ENCODE peak calls at places on chromosome 18, in six cellular contexts. One of them, this sample, is unnamed.

GRCh38 chr18:63882333-63883141 is 5.0 kb upstream of the SERPINB2 start:
- DNase-seq in IMR-90: peak
- DNase-seq in NCI-H1436: no peak
- DNase-seq in stimulated activated naive CD4-positive, alpha-beta T cell: no peak
- DNase-seq in GM12865: no peak
- DNase-seq in SW480: no peak
- DNase-seq in this sample: no peak

GRCh38 chr18:7566587-7567486 is at the start of gene PTPRM:
- DNase-seq in IMR-90: peak
- DNase-seq in NCI-H1436: peak
- DNase-seq in stimulated activated naive CD4-positive, alpha-beta T cell: no peak
- DNase-seq in GM12865: peak
- DNase-seq in SW480: peak
- DNase-seq in this sample: peak

GRCh38 chr18:23231340-23232021 is 96.2 kb downstream of the CABLES1 start:
- DNase-seq in IMR-90: peak
- DNase-seq in NCI-H1436: no peak
- DNase-seq in stimulated activated naive CD4-positive, alpha-beta T cell: no peak
- DNase-seq in GM12865: peak
- DNase-seq in SW480: no peak
- DNase-seq in this sample: peak

GRCh38 chr18:24704921-24705620 is 244.6 kb downstream of the HRH4 start:
- DNase-seq in IMR-90: peak
- DNase-seq in NCI-H1436: no peak
- DNase-seq in stimulated activated naive CD4-positive, alpha-beta T cell: no peak
- DNase-seq in GM12865: no peak
- DNase-seq in SW480: no peak
- DNase-seq in this sample: no peak

GRCh38 chr18:44733069-44733753 is 52.5 kb downstream of the SETBP1 start:
- DNase-seq in IMR-90: peak
- DNase-seq in NCI-H1436: no peak
- DNase-seq in stimulated activated naive CD4-positive, alpha-beta T cell: no peak
- DNase-seq in GM12865: no peak
- DNase-seq in SW480: peak
- DNase-seq in this sample: no peak

GRCh38 chr18:76476665-76477561 is 18.1 kb downstream of the ZNF516 start:
- DNase-seq in IMR-90: peak
- DNase-seq in NCI-H1436: no peak
- DNase-seq in stimulated activated naive CD4-positive, alpha-beta T cell: no peak
- DNase-seq in GM12865: peak
- DNase-seq in SW480: peak
- DNase-seq in this sample: no peak

GRCh38 chr18:37634516-37634915 is 68.9 kb upstream of the CELF4 start:
- DNase-seq in IMR-90: no peak
- DNase-seq in NCI-H1436: no peak
- DNase-seq in stimulated activated naive CD4-positive, alpha-beta T cell: no peak
- DNase-seq in GM12865: no peak
- DNase-seq in SW480: no peak
- DNase-seq in this sample: no peak

GRCh38 chr18:48036641-48037421 is 106.4 kb upstream of the SMAD2 start:
- DNase-seq in IMR-90: no peak
- DNase-seq in NCI-H1436: no peak
- DNase-seq in stimulated activated naive CD4-positive, alpha-beta T cell: no peak
- DNase-seq in GM12865: no peak
- DNase-seq in SW480: peak
- DNase-seq in this sample: no peak

GRCh38 chr18:55494899-55495298 is 93.1 kb downstream of the TCF4 start:
- DNase-seq in IMR-90: peak
- DNase-seq in NCI-H1436: no peak
- DNase-seq in stimulated activated naive CD4-positive, alpha-beta T cell: no peak
- DNase-seq in GM12865: no peak
- DNase-seq in SW480: no peak
- DNase-seq in this sample: no peak

GRCh38 chr18:7205346-7205745 is 25.5 kb upstream of the LRRC30 start:
- DNase-seq in IMR-90: no peak
- DNase-seq in NCI-H1436: no peak
- DNase-seq in stimulated activated naive CD4-positive, alpha-beta T cell: no peak
- DNase-seq in GM12865: no peak
- DNase-seq in SW480: no peak
- DNase-seq in this sample: no peak

GRCh38 chr18:60411715-60412114 is 39.1 kb upstream of the MC4R start:
- DNase-seq in IMR-90: no peak
- DNase-seq in NCI-H1436: no peak
- DNase-seq in stimulated activated naive CD4-positive, alpha-beta T cell: no peak
- DNase-seq in GM12865: peak
- DNase-seq in SW480: no peak
- DNase-seq in this sample: no peak

GRCh38 chr18:51196811-51197660 is 445 bp downstream of the MEX3C start:
- DNase-seq in IMR-90: peak
- DNase-seq in NCI-H1436: no peak
- DNase-seq in stimulated activated naive CD4-positive, alpha-beta T cell: peak
- DNase-seq in GM12865: peak
- DNase-seq in SW480: no peak
- DNase-seq in this sample: peak

GRCh38 chr18:47930086-47930843 is at the start of gene SMAD2:
- DNase-seq in IMR-90: peak
- DNase-seq in NCI-H1436: peak
- DNase-seq in stimulated activated naive CD4-positive, alpha-beta T cell: peak
- DNase-seq in GM12865: peak
- DNase-seq in SW480: peak
- DNase-seq in this sample: no peak

GRCh38 chr18:40380657-40381441 is 1574.2 kb upstream of the PIK3C3 start:
- DNase-seq in IMR-90: peak
- DNase-seq in NCI-H1436: no peak
- DNase-seq in stimulated activated naive CD4-positive, alpha-beta T cell: no peak
- DNase-seq in GM12865: no peak
- DNase-seq in SW480: no peak
- DNase-seq in this sample: no peak

GRCh38 chr18:23626451-23627279 is 36.0 kb downstream of the ANKRD29 start:
- DNase-seq in IMR-90: peak
- DNase-seq in NCI-H1436: no peak
- DNase-seq in stimulated activated naive CD4-positive, alpha-beta T cell: no peak
- DNase-seq in GM12865: no peak
- DNase-seq in SW480: peak
- DNase-seq in this sample: no peak